ENCODE peak calls at places on chromosomes 11 and 22, in six cellular contexts. D is psoas muscle, A is fibroblast of lung, P is dorsolateral prefrontal cortex, Z is A673, Q is fibroblast of mammary gland. V is an unnamed sample.

GRCh38 chr22:17780116-17780740 is 6.0 kb upstream of the BID start:
- DNase-seq in Q (no peak), A (no peak), Z (no peak), D (peak), P (no peak), V (peak)

GRCh38 chr11:63613517-63614135 is 607 bp downstream of the PLAAT3 start:
- DNase-seq in Q (no peak), Z (peak), D (peak), P (peak), A (no peak), V (no peak)

GRCh38 chr11:125554038-125554437 is 15.2 kb upstream of the EI24 start:
- DNase-seq in A (no peak), Z (no peak), D (no peak), Q (no peak), P (no peak), V (no peak)

GRCh38 chr11:67117667-67118058 is 1.4 kb upstream of the KDM2A start:
- DNase-seq in Z (peak), D (peak), Q (no peak), P (peak), A (no peak), V (peak)

GRCh38 chr11:22456993-22457748 is 119.0 kb downstream of the SLC17A6 start:
- DNase-seq in D (no peak), P (no peak), A (no peak), Q (no peak), Z (peak), V (no peak)

GRCh38 chr22:50276143-50276542 is 6.0 kb upstream of the MAPK11 start:
- DNase-seq in Z (peak), P (peak), Q (peak), A (peak), D (no peak), V (peak)

GRCh38 chr11:44950036-44950624 is 553 bp downstream of the TP53I11 start:
- DNase-seq in P (no peak), A (no peak), D (peak), Q (no peak), Z (peak), V (peak)

GRCh38 chr11:8767466-8768142 is 85.0 kb downstream of the RPL27A start:
- DNase-seq in Z (no peak), Q (peak), P (no peak), D (no peak), A (peak), V (no peak)

DNA sequence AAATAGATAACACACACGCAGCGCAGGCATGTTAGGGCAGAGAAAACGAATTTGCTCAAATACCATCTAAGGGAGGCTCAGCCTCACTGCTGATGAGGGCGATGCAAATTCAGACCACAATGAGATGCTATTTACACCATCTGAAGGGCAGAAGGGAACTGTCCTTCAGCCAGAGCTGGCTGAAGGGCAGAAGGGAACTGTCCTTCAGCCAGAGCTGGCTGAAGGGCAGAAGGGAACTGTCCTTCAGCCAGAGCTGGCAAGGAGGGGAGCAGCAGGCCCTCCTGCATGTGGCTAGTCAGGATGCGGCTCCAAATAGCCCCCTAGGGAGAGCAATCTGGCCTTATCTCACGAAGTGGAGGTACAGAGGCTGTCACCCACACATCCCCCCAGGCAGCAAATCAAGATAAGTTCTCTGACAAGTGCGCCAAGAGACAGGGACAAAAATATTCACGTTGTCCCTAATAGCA is 7.5 kb upstream of the SLC39A13 start:
- DNase-seq in D (peak), P (no peak), A (no peak), Q (no peak), Z (no peak), V (peak)
- H3K4me3 ChIP-seq in D (peak), P (peak), A (no peak), Q (no peak), Z (peak), V (no peak)

DNA sequence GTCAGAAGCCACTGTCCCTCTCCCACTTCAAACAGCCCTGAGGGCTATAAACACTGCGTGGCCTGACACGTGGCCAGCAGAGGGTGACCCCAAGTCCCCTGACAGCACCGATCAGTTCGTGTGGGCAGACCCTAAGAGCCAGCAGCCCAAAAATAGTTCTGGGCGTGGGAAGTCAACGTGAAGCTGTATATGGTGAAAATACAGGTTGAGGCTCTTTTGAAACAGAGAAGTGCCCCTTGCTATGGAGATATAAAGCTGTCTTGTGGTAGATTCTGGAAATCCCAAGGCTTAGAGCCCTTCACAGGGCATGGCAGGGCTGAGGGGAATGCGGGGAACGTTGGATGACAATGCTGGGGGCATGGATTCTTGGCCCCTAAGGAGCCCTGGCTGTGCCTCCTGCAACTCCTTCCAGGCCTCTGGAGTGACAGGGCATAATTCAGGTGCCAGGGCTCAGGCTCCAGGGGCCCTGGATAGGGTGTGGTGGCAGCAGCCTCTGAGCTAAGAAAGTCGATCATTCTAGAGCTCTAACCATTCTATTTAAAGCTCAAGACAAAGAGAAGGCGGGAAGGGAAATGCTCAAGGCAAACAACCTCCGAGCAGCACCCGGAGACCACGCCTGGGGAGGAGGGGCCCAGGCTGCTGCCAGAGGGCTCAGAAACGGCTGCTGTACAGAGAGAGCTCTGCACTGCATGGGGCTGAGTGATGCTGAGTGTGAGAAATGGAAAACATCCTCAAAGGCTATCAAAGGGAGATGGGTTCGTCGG is 60.4 kb upstream of the CD5 start:
- DNase-seq in A (peak), Q (no peak), P (no peak), D (no peak), Z (no peak), V (peak)
- H3K4me3 ChIP-seq in A (no peak), Q (no peak), P (no peak), D (no peak), Z (no peak), V (no peak)

GRCh38 chr11:30481385-30481784 is 104.8 kb downstream of the MPPED2 start:
- DNase-seq in D (no peak), P (no peak), Q (no peak), Z (no peak), A (no peak), V (no peak)

GRCh38 chr11:30479899-30480298 is 106.3 kb downstream of the MPPED2 start:
- DNase-seq in A (no peak), P (no peak), Z (no peak), D (no peak), Q (no peak), V (no peak)

GRCh38 chr11:30477061-30477460 is 109.1 kb downstream of the MPPED2 start:
- DNase-seq in Z (no peak), A (no peak), P (no peak), Q (no peak), D (no peak), V (no peak)

GRCh38 chr11:30481816-30482215 is 104.3 kb downstream of the MPPED2 start:
- DNase-seq in P (no peak), D (no peak), A (peak), Z (no peak), Q (no peak), V (no peak)

GRCh38 chr11:30478923-30479322 is 107.2 kb downstream of the MPPED2 start:
- DNase-seq in D (peak), Z (no peak), P (no peak), Q (no peak), A (no peak), V (no peak)
- H3K4me3 ChIP-seq in D (peak), Z (no peak), P (no peak), Q (no peak), A (no peak), V (no peak)

GRCh38 chr11:112268406-112268805 is 7.7 kb upstream of the PLET1 start:
- DNase-seq in Z (no peak), Q (no peak), D (no peak), A (peak), P (no peak), V (no peak)

GRCh38 chr11:112273066-112273465 is 12.4 kb upstream of the PLET1 start:
- DNase-seq in D (no peak), A (no peak), Q (no peak), P (no peak), Z (peak), V (no peak)

GRCh38 chr11:112269139-112269538 is 8.5 kb upstream of the PLET1 start:
- DNase-seq in A (no peak), D (no peak), P (no peak), Z (no peak), Q (no peak), V (no peak)

GRCh38 chr11:112271242-112271641 is 10.6 kb upstream of the PLET1 start:
- DNase-seq in Z (no peak), Q (no peak), D (no peak), P (no peak), A (no peak), V (no peak)

GRCh38 chr11:112270551-112271180 is 10.0 kb upstream of the PLET1 start:
- DNase-seq in D (no peak), P (no peak), Z (no peak), Q (no peak), A (no peak), V (no peak)
- H3K4me3 ChIP-seq in D (no peak), P (no peak), Z (no peak), Q (no peak), A (no peak), V (no peak)

GRCh38 chr22:31085928-31086327 is 4.8 kb downstream of the SMTN start:
- DNase-seq in D (no peak), A (no peak), Q (no peak), P (no peak), Z (no peak), V (no peak)
- H3K4me3 ChIP-seq in D (peak), A (peak), Q (no peak), P (no peak), Z (no peak), V (no peak)

DNA sequence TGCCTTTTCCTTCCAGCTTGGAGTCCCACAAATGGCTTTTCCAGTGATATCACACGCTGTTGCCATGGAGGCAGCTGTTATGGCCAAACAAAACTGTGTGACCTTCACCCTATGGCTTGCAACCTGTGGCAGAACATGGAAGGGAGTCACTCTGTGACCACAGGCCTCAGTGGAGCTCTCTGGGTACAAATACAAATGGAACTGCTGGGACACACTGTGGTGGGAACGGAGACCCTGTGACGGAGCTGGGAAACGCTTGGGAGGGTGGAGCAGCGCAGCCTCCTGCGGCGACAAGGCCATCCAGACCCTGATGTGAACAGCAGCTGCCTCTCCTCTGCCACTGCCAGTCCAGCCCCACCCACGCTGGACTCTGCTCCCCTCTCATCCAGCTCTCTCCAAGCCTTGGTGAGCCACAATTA is 162.5 kb downstream of the ETS1 start:
- DNase-seq in Z (no peak), A (peak), P (no peak), D (peak), Q (peak), V (peak)
- H3K4me3 ChIP-seq in Z (no peak), A (no peak), P (no peak), D (no peak), Q (no peak), V (no peak)

DNA sequence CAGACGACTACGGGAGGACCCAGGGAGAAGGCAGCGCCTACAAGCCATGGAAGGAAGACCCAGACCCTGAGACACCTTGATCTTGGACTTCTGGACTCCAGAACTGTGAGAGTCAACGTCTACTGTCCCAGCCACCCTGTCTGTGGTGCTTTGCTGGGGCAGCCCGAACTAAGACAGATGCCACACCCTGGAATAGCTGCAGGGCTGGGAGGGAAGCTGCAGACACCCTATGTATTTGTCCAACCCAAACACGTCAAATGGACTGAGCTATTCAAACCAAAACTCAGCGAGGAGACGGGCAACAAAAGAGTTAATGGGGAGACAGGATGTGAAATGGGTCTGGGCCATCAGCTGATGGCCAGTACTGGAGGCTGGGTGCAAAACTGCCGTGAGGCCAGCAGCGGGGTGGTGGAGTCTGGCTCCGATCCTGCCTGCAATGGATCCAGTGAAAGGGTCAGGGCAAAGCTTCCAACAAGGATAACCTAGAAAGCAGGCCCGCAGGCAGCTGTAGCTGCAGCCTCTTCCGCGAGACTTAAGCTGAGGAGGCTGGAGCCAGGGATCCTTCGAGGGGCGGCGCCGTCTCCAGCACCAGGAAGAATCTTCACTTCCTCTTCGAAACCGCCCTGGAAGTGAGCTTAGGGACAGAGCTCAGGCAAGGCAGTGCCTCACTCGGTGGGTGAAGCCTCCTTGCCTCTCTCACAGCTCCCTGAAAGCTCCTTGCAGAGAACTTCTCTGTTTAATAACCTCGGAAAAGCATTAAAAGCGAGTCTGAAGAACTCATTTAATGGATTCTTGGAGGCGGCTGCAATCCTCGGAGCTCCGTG is 169.6 kb downstream of the CTTN start:
- DNase-seq in Q (peak), P (no peak), A (peak), D (peak), Z (peak), V (peak)
- H3K4me3 ChIP-seq in Q (peak), P (peak), A (peak), D (peak), Z (peak), V (peak)

V was measured in choroid plexus epithelial cell.